ENCODE peak calls at places on chromosomes 12 and 14, in nine cellular contexts. Q, S, Y, G, T, B, U, A and X are unnamed samples.

GRCh38 chr12:6420364-6420763 is 24.4 kb upstream of the CD27 start:
- DNase-seq in Q (no peak), S (no peak), Y (no peak), G (no peak), T (no peak), B (no peak), U (no peak), A (no peak), X (no peak)

GRCh38 chr12:53244337-53244736 is 12.3 kb upstream of the RARG start:
- DNase-seq in Q (no peak), S (no peak), Y (peak; percentile 66), G (no peak), T (peak; percentile 56), B (no peak), U (no peak), A (no peak), X (no peak)

GRCh38 chr12:100661300-100661951 is 87.9 kb downstream of the GAS2L3 start:
- DNase-seq in Q (no peak), S (no peak), Y (no peak), G (peak; percentile 27), T (no peak), B (no peak), U (no peak), A (no peak), X (no peak)

GRCh38 chr12:112126000-112126431 is 656 bp downstream of the TRAFD1 start:
- DNase-seq in Q (no peak), S (no peak), Y (peak; percentile 31), G (peak; percentile 23), T (peak; percentile 36), B (no peak), U (no peak), A (no peak), X (no peak)

GRCh38 chr12:27969901-27970390 is 2.6 kb downstream of the PTHLH start:
- DNase-seq in Q (peak; percentile 45), S (peak; percentile 47), Y (peak; percentile 60), G (peak; percentile 87), T (no peak), B (peak; percentile 25), U (no peak), A (peak; percentile 38), X (no peak)

GRCh38 chr12:110107369-110108281 is 16.5 kb upstream of the IFT81 start:
- DNase-seq in Q (no peak), S (peak; percentile 75), Y (no peak), G (no peak), T (no peak), B (no peak), U (no peak), A (peak; percentile 73), X (no peak)

GRCh38 chr14:58731465-58732330 is 93.9 kb downstream of the DACT1 start:
- DNase-seq in Q (peak; percentile 96), S (peak; percentile 24), Y (no peak), G (no peak), T (no peak), B (no peak), U (no peak), A (no peak), X (no peak)

GRCh38 chr14:97290977-97291376 is 493.8 kb downstream of the VRK1 start:
- DNase-seq in Q (no peak), S (no peak), Y (no peak), G (no peak), T (no peak), B (no peak), U (no peak), A (no peak), X (no peak)

GRCh38 chr12:60112778-60113177 is 516.9 kb downstream of the SLC16A7 start:
- DNase-seq in Q (no peak), S (no peak), Y (no peak), G (no peak), T (no peak), B (no peak), U (no peak), A (no peak), X (no peak)

GRCh38 chr12:29012673-29013072 is 136.4 kb upstream of the FAR2 start:
- DNase-seq in Q (no peak), S (no peak), Y (no peak), G (no peak), T (no peak), B (no peak), U (no peak), A (no peak), X (no peak)

GRCh38 chr12:22981711-22982110 is 356.7 kb downstream of the ETNK1 start:
- DNase-seq in Q (no peak), S (no peak), Y (no peak), G (peak; percentile 27), T (no peak), B (no peak), U (no peak), A (no peak), X (no peak)

GRCh38 chr12:121009744-121010143 is 6.5 kb downstream of the C12orf43 start:
- DNase-seq in Q (peak; percentile 54), S (peak; percentile 70), Y (no peak), G (peak; percentile 76), T (no peak), B (no peak), U (no peak), A (peak; percentile 49), X (no peak)

GRCh38 chr14:33737446-33737845 is 213.4 kb downstream of the EGLN3 start:
- DNase-seq in Q (no peak), S (no peak), Y (no peak), G (no peak), T (no peak), B (no peak), U (no peak), A (no peak), X (no peak)

GRCh38 chr14:103624860-103625259 is 4.2 kb upstream of the KLC1 start:
- DNase-seq in Q (peak; percentile 56), S (peak; percentile 62), Y (no peak), G (no peak), T (peak; percentile 33), B (no peak), U (no peak), A (peak; percentile 46), X (no peak)

GRCh38 chr14:100576091-100577085 is 10.8 kb downstream of the BEGAIN start:
- DNase-seq in Q (no peak), S (no peak), Y (no peak), G (no peak), T (no peak), B (no peak), U (no peak), A (no peak), X (no peak)

GRCh38 chr12:123237646-123238329 is 4.6 kb downstream of the MTRFR start:
- DNase-seq in Q (peak; percentile 54), S (peak; percentile 49), Y (peak; percentile 47), G (peak; percentile 79), T (peak; percentile 57), B (peak; percentile 62), U (no peak), A (peak; percentile 34), X (no peak)

GRCh38 chr14:54435500-54435981 is 5.6 kb downstream of the CNIH1 start:
- DNase-seq in Q (no peak), S (no peak), Y (peak; percentile 20), G (no peak), T (no peak), B (no peak), U (no peak), A (no peak), X (no peak)

GRCh38 chr14:78170203-78170602 is at the start of gene NRXN3:
- DNase-seq in Q (no peak), S (no peak), Y (no peak), G (peak; percentile 86), T (peak; percentile 73), B (no peak), U (no peak), A (no peak), X (no peak)

GRCh38 chr14:43001729-43002128 is 1395.1 kb downstream of the LRFN5 start:
- DNase-seq in Q (no peak), S (no peak), Y (no peak), G (peak; percentile 2), T (no peak), B (no peak), U (no peak), A (no peak), X (no peak)

GRCh38 chr14:75831971-75832370 is 149.8 kb downstream of the TGFB3 start:
- DNase-seq in Q (no peak), S (no peak), Y (peak; percentile 25), G (no peak), T (no peak), B (no peak), U (no peak), A (no peak), X (peak; percentile 50)
- TF ChIP-seq REST in Q (no peak), S (no peak), Y (no peak), G (no peak), T (no peak), B (no peak), U (no peak), A (no peak), X (no peak)

DNA sequence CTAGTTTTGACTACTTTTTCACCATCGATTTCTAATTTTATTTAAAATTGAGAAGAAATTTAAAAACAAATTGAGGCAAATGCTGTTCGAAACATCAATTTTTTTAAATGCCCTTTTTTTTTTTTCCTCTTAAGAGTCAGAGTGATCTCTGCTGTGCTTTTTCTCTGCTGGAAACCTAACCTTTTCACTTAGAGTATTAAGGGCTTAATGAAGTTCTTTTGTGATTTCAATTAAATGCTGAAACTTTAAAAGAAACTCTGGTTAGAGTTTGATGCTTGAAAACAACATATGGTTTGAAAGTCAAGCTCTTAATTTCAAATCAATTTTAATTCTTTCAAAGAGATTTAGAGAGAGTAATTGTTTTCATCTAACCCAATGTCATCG is 171.8 kb downstream of the TMTC2 start:
- DNase-seq in Q (no peak), S (no peak), Y (no peak), G (peak; percentile 47), T (no peak), B (no peak), U (no peak), A (no peak), X (no peak)
- TF ChIP-seq REST in Q (no peak), S (no peak), Y (no peak), G (no peak), T (no peak), B (no peak), U (no peak), A (no peak), X (no peak)

GRCh38 chr14:74394549-74394948 is 31.5 kb downstream of the SYNDIG1L start:
- DNase-seq in Q (no peak), S (no peak), Y (no peak), G (no peak), T (no peak), B (no peak), U (no peak), A (no peak), X (no peak)
- TF ChIP-seq REST in Q (no peak), S (no peak), Y (no peak), G (no peak), T (no peak), B (no peak), U (no peak), A (no peak), X (no peak)

GRCh38 chr14:20934148-20934762 is 21.0 kb upstream of the RNASE2 start:
- DNase-seq in Q (peak; percentile 62), S (peak; percentile 19), Y (peak; percentile 51), G (peak; percentile 94), T (peak; percentile 27), B (no peak), U (no peak), A (no peak), X (no peak)
- TF ChIP-seq REST in Q (no peak), S (no peak), Y (no peak), G (no peak), T (no peak), B (no peak), U (no peak), A (no peak), X (no peak)

GRCh38 chr12:52044284-52044983 is 6.8 kb upstream of the NR4A1 start:
- DNase-seq in Q (no peak), S (no peak), Y (no peak), G (no peak), T (no peak), B (no peak), U (no peak), A (no peak), X (no peak)
- TF ChIP-seq REST in Q (no peak), S (no peak), Y (no peak), G (no peak), T (no peak), B (no peak), U (no peak), A (no peak), X (no peak)